ENCODE peak calls at places on chromosome 1, in eight cellular contexts. H, F, A, R, W, B, T and Y are unnamed samples.

GRCh38 chr1:2230781-2231666 is 2.9 kb downstream of the SKI start:
- DNase-seq in T (no peak), F (no peak), W (no peak), R (no peak), H (no peak), A (no peak), B (no peak), Y (no peak)

GRCh38 chr1:89790592-89790991 is 30.2 kb upstream of the LRRC8D start:
- DNase-seq in F (no peak), T (no peak), H (no peak), B (no peak), R (no peak), W (no peak), A (no peak), Y (no peak)

GRCh38 chr1:10530281-10530740 is 55.6 kb downstream of the PEX14 start:
- DNase-seq in R (no peak), T (peak), W (no peak), H (peak), A (no peak), B (no peak), F (peak), Y (no peak)

GRCh38 chr1:199197695-199198094 is 558.9 kb downstream of the PTPRC start:
- DNase-seq in B (no peak), R (no peak), F (no peak), T (no peak), H (no peak), W (no peak), A (no peak), Y (no peak)

GRCh38 chr1:180041587-180041986 is 87.0 kb downstream of the CEP350 start:
- DNase-seq in F (no peak), R (no peak), H (no peak), A (no peak), W (no peak), T (no peak), B (no peak), Y (no peak)

GRCh38 chr1:175530981-175531380 is 212.4 kb downstream of the TNR start:
- DNase-seq in T (no peak), A (no peak), R (no peak), W (no peak), F (no peak), B (no peak), H (no peak), Y (no peak)

GRCh38 chr1:187956975-187957374 is 1128.2 kb downstream of the PLA2G4A start:
- DNase-seq in R (no peak), T (no peak), H (no peak), B (no peak), F (no peak), A (no peak), W (no peak), Y (no peak)

GRCh38 chr1:89949991-89950624 is 44.8 kb upstream of the ZNF326 start:
- DNase-seq in H (peak), R (no peak), A (no peak), T (no peak), B (no peak), W (no peak), F (no peak), Y (no peak)

GRCh38 chr1:229035748-229036082 is 235.2 kb upstream of the RAB4A start:
- DNase-seq in R (no peak), H (no peak), B (no peak), A (no peak), F (no peak), W (no peak), T (no peak), Y (no peak)

GRCh38 chr1:234222561-234223280 is 150.5 kb upstream of the COA6 start:
- DNase-seq in R (no peak), B (no peak), T (no peak), W (no peak), A (no peak), F (peak), H (no peak), Y (no peak)

GRCh38 chr1:161096514-161096913 is 1.6 kb upstream of the KLHDC9 start:
- DNase-seq in F (no peak), A (no peak), H (no peak), W (peak), B (peak), R (no peak), T (no peak), Y (no peak)

GRCh38 chr1:31663622-31664452 is 19.2 kb upstream of the PEF1 start:
- DNase-seq in R (no peak), H (peak), B (no peak), F (no peak), A (no peak), T (peak), W (no peak), Y (no peak)

GRCh38 chr1:48753293-48753692 is 23.4 kb downstream of the BEND5 start:
- DNase-seq in F (no peak), A (no peak), W (no peak), H (peak), B (no peak), T (peak), R (no peak), Y (no peak)

GRCh38 chr1:5664081-5664480 is 328.1 kb downstream of the NPHP4 start:
- DNase-seq in H (no peak), B (no peak), A (no peak), F (no peak), W (no peak), T (no peak), R (no peak), Y (no peak)

GRCh38 chr1:84271452-84272273 is 29.8 kb upstream of the SAMD13 start:
- DNase-seq in W (no peak), A (no peak), F (peak), R (no peak), T (peak), B (peak), H (peak), Y (no peak)

GRCh38 chr1:108590947-108591346 is 31.0 kb downstream of the EEIG2 start:
- DNase-seq in R (no peak), T (no peak), A (peak), W (no peak), B (peak), H (peak), F (peak), Y (peak)

GRCh38 chr1:204206121-204206520 is 7.7 kb downstream of the GOLT1A start:
- DNase-seq in W (no peak), R (no peak), H (no peak), A (no peak), F (peak), B (no peak), T (no peak), Y (no peak)
- H3K4me3 ChIP-seq in W (no peak), R (no peak), H (no peak), A (no peak), F (no peak), B (no peak), T (no peak), Y (no peak)

DNA sequence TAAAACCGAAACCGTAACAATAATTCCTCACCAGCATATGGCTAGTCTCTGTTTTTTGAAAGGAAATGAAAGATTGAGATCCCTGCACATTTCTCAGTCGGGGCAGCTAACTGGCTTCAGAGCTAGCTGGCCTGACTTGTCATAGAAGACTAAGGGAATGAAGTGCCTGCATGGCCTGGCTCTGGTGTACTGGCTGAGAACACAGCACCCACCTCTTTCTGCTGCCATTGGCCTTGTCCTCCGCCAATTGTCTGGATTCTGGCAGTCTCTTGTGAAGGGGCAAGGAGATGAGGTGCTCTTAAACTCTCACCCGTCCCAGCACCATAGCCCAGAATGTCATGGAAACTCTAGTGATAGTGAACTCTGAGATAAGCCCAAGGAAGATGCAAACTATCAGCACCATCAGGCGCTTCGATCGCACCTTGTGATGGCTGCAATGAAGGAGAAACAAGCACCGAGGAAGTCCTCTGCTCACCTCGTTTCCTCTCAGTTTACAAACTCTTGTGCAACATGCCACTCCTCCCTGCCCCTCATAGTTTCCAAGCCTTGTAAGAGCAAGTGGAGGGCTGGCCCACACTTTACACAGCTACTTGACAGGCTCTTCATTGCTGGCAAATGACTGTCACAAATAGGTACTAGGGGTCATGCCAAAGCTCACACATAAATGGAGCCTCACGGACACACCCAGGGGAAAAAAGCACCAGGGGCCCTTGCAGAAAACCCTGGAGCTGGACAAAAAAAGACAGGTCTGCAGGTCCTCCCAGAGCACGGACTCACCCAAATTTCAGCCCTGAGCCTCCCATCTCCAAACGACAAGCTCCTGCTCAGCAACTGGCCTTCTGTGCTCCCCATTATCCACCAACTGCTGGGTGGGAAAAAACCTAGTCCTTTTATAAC is 16.4 kb downstream of the INPP5B start:
- DNase-seq in W (no peak), F (peak), R (no peak), A (no peak), T (peak), B (no peak), H (peak), Y (no peak)
- H3K4me3 ChIP-seq in W (peak), F (peak), R (peak), A (peak), T (peak), B (peak), H (no peak), Y (peak)

GRCh38 chr1:150970818-150971582 is 3.6 kb downstream of the CERS2 start:
- DNase-seq in F (no peak), A (peak), W (peak), R (no peak), B (peak), T (peak), H (peak), Y (peak)
- H3K4me3 ChIP-seq in F (peak), A (peak), W (no peak), R (no peak), B (peak), T (no peak), H (peak), Y (no peak)

GRCh38 chr1:205595435-205595834 is 36.4 kb downstream of the ELK4 start:
- DNase-seq in A (no peak), W (no peak), H (no peak), R (no peak), B (no peak), T (no peak), F (no peak), Y (no peak)
- H3K4me3 ChIP-seq in A (no peak), W (no peak), H (no peak), R (no peak), B (no peak), T (no peak), F (no peak), Y (no peak)